ENCODE peak calls at places on chromosomes 1 and 21, in four cellular contexts. T is heart right ventricle, I is omental fat pad, M is Caco-2. F is an unnamed sample.

GRCh38 chr1:224914292-224914900 is 15.1 kb upstream of the DNAH14 start:
- DNase-seq in I (no peak), M (no peak), T (no peak), F (no peak)

GRCh38 chr1:18262726-18263125 is 155.1 kb downstream of the IGSF21 start:
- DNase-seq in T (no peak), I (no peak), M (no peak), F (no peak)

GRCh38 chr1:62356257-62356835 is 37.1 kb upstream of the KANK4 start:
- DNase-seq in T (no peak), M (no peak), I (no peak), F (no peak)

GRCh38 chr1:2199042-2199810 is 4.7 kb upstream of the FAAP20 start:
- DNase-seq in T (peak; percentile 95), M (no peak), I (peak; percentile 53), F (peak; percentile 43)

GRCh38 chr1:119868176-119868575 is 28.1 kb downstream of the ADAM30 start:
- DNase-seq in T (no peak), M (no peak), I (no peak), F (no peak)

GRCh38 chr1:162081316-162081715 is 11.8 kb downstream of the NOS1AP start:
- DNase-seq in I (no peak), T (no peak), M (no peak), F (no peak)

GRCh38 chr21:40683349-40683748 is 163.6 kb downstream of the DSCAM start:
- DNase-seq in T (no peak), I (no peak), M (no peak), F (no peak)

GRCh38 chr21:32626633-32627196 is 14.5 kb upstream of the CFAP298 start:
- DNase-seq in T (no peak), I (no peak), M (no peak), F (no peak)

GRCh38 chr1:67524143-67525052 is 94.2 kb upstream of the SERBP1 start:
- DNase-seq in T (no peak), M (no peak), I (no peak), F (no peak)
- TF ChIP-seq CTCF in T (no peak), M (no peak), I (no peak), F (no peak)

DNA sequence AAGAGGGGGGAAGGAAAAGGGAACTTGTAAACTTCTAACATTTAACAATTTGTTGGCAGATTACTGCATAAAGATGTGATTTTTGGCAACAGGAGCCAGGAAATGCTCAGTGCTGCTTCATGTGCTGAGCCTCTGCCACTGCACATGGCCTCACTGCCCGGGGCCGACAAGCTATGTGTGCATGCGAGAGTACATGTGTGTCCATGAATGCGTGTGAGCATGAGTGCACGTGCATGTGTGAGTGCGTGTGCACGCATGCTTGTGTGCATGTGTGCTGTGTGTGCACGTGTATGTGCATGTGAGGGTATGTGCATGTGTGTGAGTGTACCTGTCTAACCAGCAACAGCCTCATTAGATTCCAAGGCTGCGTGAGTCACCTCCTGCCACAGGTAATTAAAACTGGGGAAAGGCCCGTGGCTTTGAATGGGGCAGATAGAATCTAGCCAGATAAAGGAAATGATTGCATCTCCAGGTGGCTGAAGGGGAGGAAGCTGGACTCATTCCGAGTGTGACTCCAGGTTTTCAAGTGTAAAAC is 41.4 kb upstream of the TSPEAR start:
- DNase-seq in M (no peak), I (no peak), T (no peak), F (no peak)
- TF ChIP-seq CTCF in M (no peak), I (no peak), T (no peak), F (no peak)

GRCh38 chr1:231757101-231757404 is 130.5 kb downstream of the DISC1 start:
- DNase-seq in T (no peak), M (no peak), I (no peak), F (no peak)
- TF ChIP-seq CTCF in T (no peak), M (no peak), I (no peak), F (no peak)

GRCh38 chr1:99661780-99662179 is 15.9 kb downstream of the PALMD start:
- DNase-seq in M (no peak), T (no peak), I (no peak), F (no peak)

GRCh38 chr1:99658031-99658290 is 12.0 kb downstream of the PALMD start:
- DNase-seq in T (no peak), M (no peak), I (no peak), F (no peak)

GRCh38 chr1:99659755-99660210 is 13.9 kb downstream of the PALMD start:
- DNase-seq in T (no peak), I (no peak), M (no peak), F (no peak)

GRCh38 chr1:99662581-99663208 is 16.8 kb downstream of the PALMD start:
- DNase-seq in M (no peak), T (peak; percentile 83), I (peak; percentile 57), F (no peak)

GRCh38 chr1:99660496-99660895 is 14.6 kb downstream of the PALMD start:
- DNase-seq in T (no peak), I (no peak), M (no peak), F (no peak)
- TF ChIP-seq CTCF in T (no peak), I (no peak), M (no peak), F (no peak)

DNA sequence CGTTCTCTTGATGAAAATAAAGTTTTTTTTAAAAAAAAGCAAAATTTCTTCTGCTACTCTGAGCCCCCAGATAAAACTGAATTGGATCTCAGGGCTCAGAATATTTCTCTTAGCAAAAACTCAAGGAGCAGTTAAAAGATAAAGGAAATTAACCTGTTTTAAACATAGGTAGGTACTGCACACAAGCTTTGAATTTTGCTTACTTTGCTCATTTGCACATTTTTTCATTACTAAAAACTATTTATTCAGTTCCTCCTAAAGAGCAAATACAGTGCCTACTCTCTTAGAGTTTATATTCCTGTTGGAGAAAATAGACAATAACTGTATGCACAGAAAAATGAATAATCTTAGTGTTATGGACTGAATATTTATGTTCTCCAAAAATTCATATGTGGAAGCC is 13.0 kb upstream of the TNFSF4 start:
- DNase-seq in M (no peak), I (no peak), T (no peak), F (no peak)
- TF ChIP-seq CTCF in M (no peak), I (no peak), T (no peak), F (no peak)

DNA sequence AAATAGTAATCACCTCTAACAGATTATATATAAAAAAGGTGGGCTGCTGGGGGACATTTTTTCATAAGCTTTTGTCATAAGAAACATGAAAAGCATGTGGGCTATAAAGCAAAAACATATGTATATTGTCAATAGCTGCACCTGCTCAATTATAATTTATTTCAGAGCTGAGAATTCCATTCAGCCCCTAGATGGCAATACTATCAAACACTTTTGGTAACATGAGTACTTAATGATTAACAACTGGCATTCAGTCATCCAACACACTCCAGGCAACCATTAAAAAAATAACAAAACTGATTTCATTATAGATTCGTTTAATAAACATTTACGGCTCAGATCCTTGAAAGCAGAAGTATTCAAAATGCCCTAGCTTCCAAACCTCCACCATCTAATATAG is 115.1 kb downstream of the KCTD3 start:
- DNase-seq in T (no peak), M (peak; percentile 4), I (no peak), F (no peak)
- TF ChIP-seq CTCF in T (no peak), M (peak; percentile 9), I (no peak), F (no peak)

GRCh38 chr21:45921917-45922316 is 59.7 kb upstream of the COL6A1 start:
- DNase-seq in I (no peak), T (no peak), M (no peak), F (no peak)
- TF ChIP-seq CTCF in I (no peak), T (no peak), M (no peak), F (no peak)

GRCh38 chr1:41780322-41780721 is 138.4 kb downstream of the HIVEP3 start:
- DNase-seq in I (no peak), T (no peak), M (no peak), F (no peak)

GRCh38 chr1:41780916-41781315 is 137.8 kb downstream of the HIVEP3 start:
- DNase-seq in I (no peak), M (no peak), T (no peak), F (no peak)

GRCh38 chr1:41775961-41776585 is 142.6 kb downstream of the HIVEP3 start:
- DNase-seq in I (no peak), T (no peak), M (no peak), F (no peak)

GRCh38 chr1:41776896-41777431 is 141.8 kb downstream of the HIVEP3 start:
- DNase-seq in M (no peak), T (no peak), I (no peak), F (no peak)

DNA sequence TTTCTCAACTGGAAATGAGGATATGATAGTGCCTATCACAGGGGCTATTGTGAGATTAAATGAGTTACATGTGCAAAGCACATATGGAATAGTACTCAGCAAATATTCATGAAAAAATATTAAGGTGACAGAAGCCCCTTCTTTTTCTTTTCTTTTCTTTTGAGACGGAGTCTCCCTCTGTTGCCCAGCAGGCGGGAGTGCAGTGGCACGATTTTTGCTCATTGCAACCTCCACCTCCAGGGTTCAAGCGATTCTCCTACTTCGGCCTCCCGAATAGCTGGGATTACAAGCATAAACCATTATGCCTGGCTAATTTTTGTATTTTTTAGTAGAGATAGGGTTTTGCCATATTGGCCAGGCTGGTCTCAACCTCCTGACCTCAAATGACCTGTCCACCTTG is 139.4 kb downstream of the HIVEP3 start:
- DNase-seq in M (no peak), I (no peak), T (no peak), F (no peak)
- TF ChIP-seq CTCF in M (no peak), I (no peak), T (peak; percentile 16), F (no peak)

DNA sequence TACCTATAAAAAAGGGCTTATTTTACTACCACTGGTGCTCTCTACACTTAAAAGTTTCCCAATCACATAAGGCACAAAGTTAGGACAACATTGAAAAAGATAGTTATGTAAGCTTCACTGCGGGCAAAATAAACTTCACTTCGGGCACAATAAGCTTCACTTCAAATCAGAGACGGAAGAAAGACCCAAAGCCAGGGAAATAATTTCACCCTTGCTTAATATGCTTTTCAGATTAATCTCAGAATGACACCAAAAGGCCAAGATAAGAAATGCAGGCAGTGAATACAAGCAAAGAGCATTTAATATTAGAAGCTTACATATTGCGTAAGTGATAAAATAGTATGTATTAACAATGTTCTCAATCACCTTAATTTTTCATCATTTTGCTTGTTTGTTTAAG is 444.2 kb downstream of the SETD4 start:
- DNase-seq in I (no peak), T (no peak), M (no peak), F (no peak)
- TF ChIP-seq CTCF in I (no peak), T (peak; percentile 53), M (no peak), F (no peak)

DNA sequence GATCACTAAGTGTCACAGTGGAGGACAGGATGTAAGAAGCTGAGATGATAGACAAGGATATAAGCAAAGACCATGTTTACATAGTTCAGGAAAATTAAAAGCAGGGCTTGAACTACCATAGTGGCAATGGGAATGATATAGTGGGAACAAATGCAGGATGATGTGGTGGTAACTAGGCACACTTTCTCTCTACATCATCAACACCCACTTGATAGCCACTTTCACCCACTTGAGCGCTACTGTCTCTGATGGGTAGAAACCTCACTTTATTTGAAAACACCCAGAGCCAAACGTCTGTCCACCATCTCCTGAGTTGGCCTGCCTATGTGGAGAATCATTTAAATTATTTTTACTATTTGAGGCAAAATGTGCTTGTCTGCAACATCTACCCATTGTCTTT is 305.0 kb upstream of the ST6GALNAC5 start:
- DNase-seq in T (no peak), M (no peak), I (no peak), F (no peak)
- TF ChIP-seq CTCF in T (no peak), M (no peak), I (no peak), F (no peak)

F was measured in activated B cell treated with CpG ODN at 0.5 μM for 24 hours.